ENCODE peak calls at places on chromosomes 6 and 20, in seven cellular contexts. One of them, this sample, is unnamed.

GRCh38 chr6:6885521-6886088 is 222.2 kb upstream of the RREB1 start:
- DNase-seq in HFFc6: no peak
- DNase-seq in anterior cingulate cortex: no peak
- DNase-seq in hypothalamus: peak; percentile 24
- DNase-seq in G401: no peak
- DNase-seq in T follicular helper cell: no peak
- DNase-seq in activated CD4-positive, alpha-beta T cell treated with anti-CD3 and anti-CD28 coated beads, Interleukin-2, amount 50 U/mL, for 1 hour: no peak
- DNase-seq in this sample: no peak

GRCh38 chr6:130587778-130588520 is 222.1 kb downstream of the TMEM200A start:
- DNase-seq in HFFc6: peak; percentile 78
- DNase-seq in anterior cingulate cortex: no peak
- DNase-seq in hypothalamus: no peak
- DNase-seq in G401: no peak
- DNase-seq in T follicular helper cell: no peak
- DNase-seq in activated CD4-positive, alpha-beta T cell treated with anti-CD3 and anti-CD28 coated beads, Interleukin-2, amount 50 U/mL, for 1 hour: no peak
- DNase-seq in this sample: no peak

GRCh38 chr6:26331809-26332226 is 33.2 kb upstream of the BTN3A2 start:
- DNase-seq in HFFc6: no peak
- DNase-seq in anterior cingulate cortex: no peak
- DNase-seq in hypothalamus: no peak
- DNase-seq in G401: peak; percentile 40
- DNase-seq in T follicular helper cell: no peak
- DNase-seq in activated CD4-positive, alpha-beta T cell treated with anti-CD3 and anti-CD28 coated beads, Interleukin-2, amount 50 U/mL, for 1 hour: peak; percentile 39
- DNase-seq in this sample: no peak

GRCh38 chr20:46207783-46208182 is 89.7 kb downstream of the CD40 start:
- DNase-seq in HFFc6: no peak
- DNase-seq in anterior cingulate cortex: no peak
- DNase-seq in hypothalamus: no peak
- DNase-seq in G401: no peak
- DNase-seq in T follicular helper cell: no peak
- DNase-seq in activated CD4-positive, alpha-beta T cell treated with anti-CD3 and anti-CD28 coated beads, Interleukin-2, amount 50 U/mL, for 1 hour: no peak
- DNase-seq in this sample: no peak

GRCh38 chr6:50986319-50986718 is 167.6 kb downstream of the TFAP2B start:
- DNase-seq in HFFc6: no peak
- DNase-seq in anterior cingulate cortex: no peak
- DNase-seq in hypothalamus: no peak
- DNase-seq in G401: no peak
- DNase-seq in T follicular helper cell: no peak
- DNase-seq in activated CD4-positive, alpha-beta T cell treated with anti-CD3 and anti-CD28 coated beads, Interleukin-2, amount 50 U/mL, for 1 hour: no peak
- DNase-seq in this sample: no peak

GRCh38 chr6:159788757-159789376 is 535 bp downstream of the TCP1 start:
- DNase-seq in HFFc6: peak; percentile 16
- DNase-seq in anterior cingulate cortex: no peak
- DNase-seq in hypothalamus: no peak
- DNase-seq in G401: no peak
- DNase-seq in T follicular helper cell: peak; percentile 6
- DNase-seq in activated CD4-positive, alpha-beta T cell treated with anti-CD3 and anti-CD28 coated beads, Interleukin-2, amount 50 U/mL, for 1 hour: peak; percentile 20
- DNase-seq in this sample: no peak

GRCh38 chr20:32155017-32155965 is 45.8 kb downstream of the TM9SF4 start:
- DNase-seq in HFFc6: peak; percentile 42
- DNase-seq in anterior cingulate cortex: peak; percentile 34
- DNase-seq in hypothalamus: peak; percentile 24
- DNase-seq in G401: peak; percentile 16
- DNase-seq in T follicular helper cell: no peak
- DNase-seq in activated CD4-positive, alpha-beta T cell treated with anti-CD3 and anti-CD28 coated beads, Interleukin-2, amount 50 U/mL, for 1 hour: peak; percentile 14
- DNase-seq in this sample: peak; percentile 16

GRCh38 chr6:21593927-21594421 is 423 bp downstream of the SOX4 start:
- DNase-seq in HFFc6: peak; percentile 70
- DNase-seq in anterior cingulate cortex: no peak
- DNase-seq in hypothalamus: no peak
- DNase-seq in G401: peak; percentile 52
- DNase-seq in T follicular helper cell: no peak
- DNase-seq in activated CD4-positive, alpha-beta T cell treated with anti-CD3 and anti-CD28 coated beads, Interleukin-2, amount 50 U/mL, for 1 hour: no peak
- DNase-seq in this sample: no peak

GRCh38 chr6:142210606-142211005 is 63.5 kb downstream of the VTA1 start:
- DNase-seq in HFFc6: no peak
- DNase-seq in anterior cingulate cortex: no peak
- DNase-seq in hypothalamus: no peak
- DNase-seq in G401: no peak
- DNase-seq in T follicular helper cell: no peak
- DNase-seq in activated CD4-positive, alpha-beta T cell treated with anti-CD3 and anti-CD28 coated beads, Interleukin-2, amount 50 U/mL, for 1 hour: no peak
- DNase-seq in this sample: no peak

GRCh38 chr6:18327621-18328548 is 59.3 kb upstream of the RNF144B start:
- DNase-seq in HFFc6: no peak
- DNase-seq in anterior cingulate cortex: no peak
- DNase-seq in hypothalamus: no peak
- DNase-seq in G401: no peak
- DNase-seq in T follicular helper cell: no peak
- DNase-seq in activated CD4-positive, alpha-beta T cell treated with anti-CD3 and anti-CD28 coated beads, Interleukin-2, amount 50 U/mL, for 1 hour: no peak
- DNase-seq in this sample: no peak

GRCh38 chr6:4791174-4791573 is 15.0 kb downstream of the CDYL start:
- DNase-seq in HFFc6: no peak
- DNase-seq in anterior cingulate cortex: no peak
- DNase-seq in hypothalamus: no peak
- DNase-seq in G401: no peak
- DNase-seq in T follicular helper cell: no peak
- DNase-seq in activated CD4-positive, alpha-beta T cell treated with anti-CD3 and anti-CD28 coated beads, Interleukin-2, amount 50 U/mL, for 1 hour: no peak
- DNase-seq in this sample: no peak

GRCh38 chr20:21099653-21100589 is 6.2 kb downstream of the LINC00237 start:
- DNase-seq in HFFc6: no peak
- DNase-seq in anterior cingulate cortex: no peak
- DNase-seq in hypothalamus: no peak
- DNase-seq in G401: no peak
- DNase-seq in T follicular helper cell: no peak
- DNase-seq in activated CD4-positive, alpha-beta T cell treated with anti-CD3 and anti-CD28 coated beads, Interleukin-2, amount 50 U/mL, for 1 hour: no peak
- DNase-seq in this sample: peak; percentile 94

GRCh38 chr6:108419934-108420609 is 125.2 kb downstream of the AFG1L start:
- DNase-seq in HFFc6: no peak
- DNase-seq in anterior cingulate cortex: no peak
- DNase-seq in hypothalamus: no peak
- DNase-seq in G401: no peak
- DNase-seq in T follicular helper cell: no peak
- DNase-seq in activated CD4-positive, alpha-beta T cell treated with anti-CD3 and anti-CD28 coated beads, Interleukin-2, amount 50 U/mL, for 1 hour: no peak
- DNase-seq in this sample: no peak

GRCh38 chr20:62523473-62524203 is 47.8 kb upstream of the GATA5 start:
- DNase-seq in HFFc6: no peak
- DNase-seq in anterior cingulate cortex: no peak
- DNase-seq in hypothalamus: no peak
- DNase-seq in G401: no peak
- DNase-seq in T follicular helper cell: peak; percentile 9
- DNase-seq in activated CD4-positive, alpha-beta T cell treated with anti-CD3 and anti-CD28 coated beads, Interleukin-2, amount 50 U/mL, for 1 hour: peak; percentile 36
- DNase-seq in this sample: no peak

GRCh38 chr20:53582574-53583351 is 10.9 kb downstream of the ZNF217 start:
- DNase-seq in HFFc6: peak; percentile 91
- DNase-seq in anterior cingulate cortex: no peak
- DNase-seq in hypothalamus: no peak
- DNase-seq in G401: no peak
- DNase-seq in T follicular helper cell: peak; percentile 43
- DNase-seq in activated CD4-positive, alpha-beta T cell treated with anti-CD3 and anti-CD28 coated beads, Interleukin-2, amount 50 U/mL, for 1 hour: peak; percentile 35
- DNase-seq in this sample: no peak

GRCh38 chr6:38192486-38192885 is 373.0 kb downstream of the ZFAND3 start:
- DNase-seq in HFFc6: no peak
- DNase-seq in anterior cingulate cortex: no peak
- DNase-seq in hypothalamus: no peak
- DNase-seq in G401: no peak
- DNase-seq in T follicular helper cell: no peak
- DNase-seq in activated CD4-positive, alpha-beta T cell treated with anti-CD3 and anti-CD28 coated beads, Interleukin-2, amount 50 U/mL, for 1 hour: no peak
- DNase-seq in this sample: no peak

GRCh38 chr6:132088150-132088549 is 137.0 kb upstream of the CCN2 start:
- DNase-seq in HFFc6: no peak
- DNase-seq in anterior cingulate cortex: no peak
- DNase-seq in hypothalamus: no peak
- DNase-seq in G401: no peak
- DNase-seq in T follicular helper cell: no peak
- DNase-seq in activated CD4-positive, alpha-beta T cell treated with anti-CD3 and anti-CD28 coated beads, Interleukin-2, amount 50 U/mL, for 1 hour: no peak
- DNase-seq in this sample: no peak

GRCh38 chr6:44381739-44382138 is 5.8 kb upstream of the CDC5L start:
- DNase-seq in HFFc6: no peak
- DNase-seq in anterior cingulate cortex: no peak
- DNase-seq in hypothalamus: no peak
- DNase-seq in G401: peak; percentile 4
- DNase-seq in T follicular helper cell: no peak
- DNase-seq in activated CD4-positive, alpha-beta T cell treated with anti-CD3 and anti-CD28 coated beads, Interleukin-2, amount 50 U/mL, for 1 hour: no peak
- DNase-seq in this sample: no peak

GRCh38 chr20:59074456-59074855 is 31.9 kb upstream of the PRELID3B start:
- DNase-seq in HFFc6: peak; percentile 6
- DNase-seq in anterior cingulate cortex: no peak
- DNase-seq in hypothalamus: no peak
- DNase-seq in G401: no peak
- DNase-seq in T follicular helper cell: no peak
- DNase-seq in activated CD4-positive, alpha-beta T cell treated with anti-CD3 and anti-CD28 coated beads, Interleukin-2, amount 50 U/mL, for 1 hour: no peak
- DNase-seq in this sample: no peak

GRCh38 chr6:10248378-10248843 is 166.5 kb downstream of the TFAP2A start:
- DNase-seq in HFFc6: peak; percentile 85
- DNase-seq in anterior cingulate cortex: no peak
- DNase-seq in hypothalamus: no peak
- DNase-seq in G401: no peak
- DNase-seq in T follicular helper cell: no peak
- DNase-seq in activated CD4-positive, alpha-beta T cell treated with anti-CD3 and anti-CD28 coated beads, Interleukin-2, amount 50 U/mL, for 1 hour: no peak
- DNase-seq in this sample: no peak

GRCh38 chr6:40011844-40012243 is 77.6 kb upstream of the MOCS1 start:
- DNase-seq in HFFc6: no peak
- DNase-seq in anterior cingulate cortex: no peak
- DNase-seq in hypothalamus: no peak
- DNase-seq in G401: no peak
- DNase-seq in T follicular helper cell: no peak
- DNase-seq in activated CD4-positive, alpha-beta T cell treated with anti-CD3 and anti-CD28 coated beads, Interleukin-2, amount 50 U/mL, for 1 hour: no peak
- DNase-seq in this sample: no peak

GRCh38 chr6:24974182-24975171 is 38.7 kb upstream of the RIPOR2 start:
- DNase-seq in HFFc6: no peak
- DNase-seq in anterior cingulate cortex: no peak
- DNase-seq in hypothalamus: no peak
- DNase-seq in G401: no peak
- DNase-seq in T follicular helper cell: no peak
- DNase-seq in activated CD4-positive, alpha-beta T cell treated with anti-CD3 and anti-CD28 coated beads, Interleukin-2, amount 50 U/mL, for 1 hour: peak; percentile 17
- DNase-seq in this sample: no peak

This sample was measured in COR-L47.